ENCODE peak calls at places on chromosomes 11 and 22, in four cellular contexts. J is left ventricle myocardium inferior, U is heart left ventricle, Y is colonic mucosa. H is an unnamed sample.

GRCh38 chr11:60265373-60266214 is 14.9 kb upstream of the MS4A4A start:
- DNase-seq in J (no peak), U (no peak), Y (peak; percentile 34), H (peak; percentile 31)

GRCh38 chr11:68331338-68331947 is 19.1 kb downstream of the LRP5 start:
- DNase-seq in J (no peak), U (no peak), Y (peak; percentile 82), H (no peak)

GRCh38 chr11:61141601-61142028 is 19.6 kb downstream of the VPS37C start:
- DNase-seq in J (no peak), U (no peak), Y (peak; percentile 96), H (no peak)

GRCh38 chr11:104830508-104830907 is 67.8 kb downstream of the CASP12 start:
- DNase-seq in J (no peak), U (no peak), Y (no peak), H (no peak)

GRCh38 chr11:96088914-96089313 is 165.0 kb upstream of the MTMR2 start:
- DNase-seq in J (no peak), U (no peak), Y (no peak), H (no peak)

GRCh38 chr11:20363500-20364411 is at the start of gene HTATIP2:
- DNase-seq in J (peak; percentile 77), U (peak; percentile 69), Y (peak; percentile 84), H (peak; percentile 76)

GRCh38 chr22:38435960-38436359 is 19.0 kb downstream of the KCNJ4 start:
- DNase-seq in J (no peak), U (no peak), Y (no peak), H (no peak)

GRCh38 chr11:44886765-44887164 is 63.9 kb downstream of the TP53I11 start:
- DNase-seq in J (no peak), U (no peak), Y (no peak), H (no peak)

GRCh38 chr22:29469755-29470154 is 10.3 kb upstream of the NEFH start:
- DNase-seq in J (no peak), U (no peak), Y (no peak), H (no peak)

GRCh38 chr11:117885777-117886176 is 9.3 kb upstream of the FXYD6 start:
- DNase-seq in J (peak; percentile 87), U (peak; percentile 87), Y (peak; percentile 44), H (peak; percentile 89)

GRCh38 chr22:43970037-43970747 is 14.9 kb downstream of the SAMM50 start:
- DNase-seq in J (no peak), U (no peak), Y (no peak), H (no peak)

GRCh38 chr11:2813141-2813908 is 72.2 kb downstream of the CDKN1C start:
- DNase-seq in J (peak; percentile 13), U (no peak), Y (no peak), H (no peak)

GRCh38 chr11:120339394-120339890 is 3.2 kb downstream of the ARHGEF12 start:
- DNase-seq in J (no peak), U (peak; percentile 61), Y (peak; percentile 69), H (peak; percentile 65)

GRCh38 chr11:130051077-130051476 is 18.6 kb upstream of the APLP2 start:
- DNase-seq in J (no peak), U (no peak), Y (no peak), H (no peak)

GRCh38 chr11:13487661-13488030 is 8.2 kb downstream of the PTH start:
- DNase-seq in J (no peak), U (no peak), Y (peak; percentile 37), H (no peak)

GRCh38 chr11:88206746-88207145 is 31.5 kb upstream of the RAB38 start:
- DNase-seq in J (no peak), U (no peak), Y (no peak), H (no peak)

GRCh38 chr11:40104941-40105550 is 1354.4 kb downstream of the LRRC4C start:
- DNase-seq in J (no peak), U (no peak), Y (no peak), H (no peak)

GRCh38 chr11:59773082-59773438 is 17.9 kb downstream of the STX3 start:
- DNase-seq in J (no peak), U (no peak), Y (no peak), H (no peak)

GRCh38 chr11:110463153-110463552 is 33.4 kb downstream of the FDX1 start:
- DNase-seq in J (peak; percentile 34), U (peak; percentile 24), Y (peak; percentile 46), H (peak; percentile 81)

GRCh38 chr22:37186228-37186996 is 1.6 kb downstream of the C1QTNF6 start:
- DNase-seq in J (peak; percentile 11), U (no peak), Y (no peak), H (no peak)

GRCh38 chr22:44158766-44159165 is 22.0 kb upstream of the PARVG start:
- DNase-seq in J (no peak), U (no peak), Y (no peak), H (no peak)

GRCh38 chr11:36164522-36165250 is 124.5 kb downstream of the COMMD9 start:
- DNase-seq in J (no peak), U (no peak), Y (no peak), H (no peak)

GRCh38 chr22:42281706-42282251 is 11.3 kb upstream of the TCF20 start:
- DNase-seq in J (no peak), U (no peak), Y (no peak), H (no peak)

GRCh38 chr22:25393121-25393805 is 171.2 kb upstream of the GRK3 start:
- DNase-seq in J (no peak), U (no peak), Y (no peak), H (no peak)

GRCh38 chr22:30457964-30458363 is 13.9 kb downstream of the SEC14L3 start:
- DNase-seq in J (no peak), U (no peak), Y (no peak), H (no peak)

GRCh38 chr11:19605500-19606371 is 106.9 kb upstream of the NAV2 start:
- DNase-seq in J (no peak), U (peak; percentile 25), Y (no peak), H (peak; percentile 34)

GRCh38 chr11:44949160-44950035 is 1.3 kb downstream of the TP53I11 start:
- DNase-seq in J (no peak), U (peak; percentile 39), Y (peak; percentile 72), H (no peak)

GRCh38 chr22:40420341-40421081 is 50.1 kb downstream of the SGSM3 start:
- DNase-seq in J (peak; percentile 12), U (no peak), Y (no peak), H (no peak)

GRCh38 chr11:26931248-26931631 is 62.7 kb upstream of the FIBIN start:
- DNase-seq in J (peak; percentile 25), U (peak; percentile 38), Y (no peak), H (no peak)

GRCh38 chr11:6646631-6647281 is 8.9 kb downstream of the DCHS1 start:
- DNase-seq in J (peak; percentile 60), U (peak; percentile 71), Y (peak; percentile 40), H (no peak)

GRCh38 chr11:93585758-93586157 is 42.6 kb upstream of the SMCO4 start:
- DNase-seq in J (no peak), U (no peak), Y (no peak), H (no peak)

GRCh38 chr11:18633256-18634139 is 644 bp downstream of the SPTY2D1 start:
- DNase-seq in J (no peak), U (no peak), Y (peak; percentile 27), H (peak; percentile 22)

GRCh38 chr11:72924568-72925190 is 110.5 kb downstream of the ATG16L2 start:
- DNase-seq in J (no peak), U (no peak), Y (no peak), H (no peak)

GRCh38 chr11:15641191-15641810 is 526.6 kb downstream of the INSC start:
- DNase-seq in J (no peak), U (no peak), Y (no peak), H (no peak)

GRCh38 chr11:1194231-1194976 is 28.5 kb upstream of the MUC5B start:
- DNase-seq in J (peak; percentile 11), U (no peak), Y (no peak), H (no peak)

GRCh38 chr11:44003736-44004451 is 43.9 kb upstream of the ACCSL start:
- DNase-seq in J (no peak), U (no peak), Y (no peak), H (peak; percentile 68)

GRCh38 chr11:79173615-79174014 is 267.2 kb downstream of the TENM4 start:
- DNase-seq in J (no peak), U (peak; percentile 31), Y (no peak), H (peak; percentile 26)
- H3K9me3 ChIP-seq in J (no peaks in the 10 kb centered on the region), U (no peaks in the 10 kb centered on the region), Y (no peaks in the 10 kb centered on the region), H (no peaks in the 10 kb centered on the region)

DNA sequence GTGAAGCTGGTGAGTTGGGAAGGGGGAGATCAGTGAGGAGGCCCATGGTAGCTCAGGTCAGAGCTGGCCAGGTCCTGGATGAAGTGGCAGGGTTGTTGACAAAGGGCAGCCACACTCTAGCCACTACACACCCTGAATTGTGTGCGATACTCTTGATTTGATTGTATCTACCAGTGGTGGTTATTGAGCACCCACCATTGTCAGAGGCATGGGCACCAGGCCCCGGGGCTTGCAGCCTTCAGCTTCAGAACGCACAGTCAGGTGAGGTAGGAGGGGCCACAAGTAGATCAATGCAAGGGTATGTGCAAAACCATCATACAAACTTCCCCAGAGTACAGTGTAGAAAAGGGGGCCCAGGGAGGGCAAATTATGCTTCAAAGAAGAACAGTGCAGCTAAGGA is 38.1 kb downstream of the MICAL2 start:
- DNase-seq in J (no peak), U (no peak), Y (no peak), H (no peak)
- H3K27ac ChIP-seq in J (no peak overlapping the region), U (no peak overlapping the region), Y (no peak overlapping the region), H (no peak overlapping the region)

GRCh38 chr22:26393929-26394328 is 35.1 kb upstream of the ASPHD2 start:
- DNase-seq in J (no peak), U (no peak), Y (no peak), H (no peak)
- TF ChIP-seq CTCF in J (no peak), U (no peak), Y (no peak), H (peak; percentile 10)

GRCh38 chr22:47248925-47249324 is 486.5 kb downstream of the TBC1D22A start:
- DNase-seq in J (no peak), U (no peak), Y (no peak), H (no peak)

GRCh38 chr22:47247609-47248240 is 485.3 kb downstream of the TBC1D22A start:
- DNase-seq in J (no peak), U (no peak), Y (no peak), H (no peak)

GRCh38 chr22:47251911-47252310 is 489.5 kb downstream of the TBC1D22A start:
- DNase-seq in J (no peak), U (no peak), Y (no peak), H (no peak)

GRCh38 chr22:47249370-47249928 is 487.0 kb downstream of the TBC1D22A start:
- DNase-seq in J (no peak), U (no peak), Y (no peak), H (no peak)

DNA sequence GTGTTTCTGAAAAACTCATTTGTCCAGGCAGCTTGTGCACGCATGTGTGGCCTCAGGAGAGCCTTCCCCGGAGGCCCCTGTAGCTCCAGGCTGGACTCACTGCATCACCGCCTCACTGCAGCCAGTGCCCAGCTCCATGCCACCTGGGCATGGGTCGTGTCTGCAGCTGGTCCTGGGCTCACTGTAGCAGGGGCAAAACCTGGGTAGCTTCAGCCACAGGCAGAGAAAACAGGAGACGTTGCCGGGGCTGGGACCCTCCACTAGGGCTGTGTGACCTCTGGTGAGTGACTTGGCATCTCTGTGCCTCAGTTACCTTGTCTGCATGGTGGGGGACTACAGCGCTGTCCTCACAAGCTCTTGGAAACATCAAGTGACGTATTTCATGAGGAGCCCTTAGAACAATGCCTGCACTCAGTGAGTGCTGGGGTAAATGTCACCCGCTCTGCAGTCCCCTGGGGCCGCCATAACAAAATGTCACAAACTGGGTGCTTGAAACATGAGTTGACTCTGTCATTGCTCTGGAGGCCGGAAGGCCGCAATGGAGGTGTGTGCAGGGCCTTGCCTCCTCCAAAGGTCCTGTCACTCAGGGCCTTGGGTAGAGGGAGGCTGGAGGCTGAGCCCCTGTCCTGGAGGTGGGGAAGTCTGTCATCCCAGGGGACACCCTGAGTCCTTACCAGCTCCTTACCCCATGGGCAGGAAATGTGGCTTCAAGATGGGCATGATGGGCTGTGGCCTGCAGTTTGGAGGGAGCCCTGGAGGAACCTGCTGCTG is 488.7 kb downstream of the TBC1D22A start:
- DNase-seq in J (no peak), U (no peak), Y (no peak), H (no peak)
- H3K9me3 ChIP-seq in J (peaks cover 15% of the 10 kb centered on the region), U (peaks cover 10% of the 10 kb centered on the region), Y (no peaks in the 10 kb centered on the region), H (no peaks in the 10 kb centered on the region)

GRCh38 chr11:16789061-16789415 is 50.6 kb downstream of the C11orf58 start:
- DNase-seq in J (no peak), U (no peak), Y (no peak), H (no peak)
- H3K27ac ChIP-seq in J (no peak overlapping the region), U (no peak overlapping the region), Y (no peak overlapping the region), H (no peak overlapping the region)

H was measured in testis.